ENCODE peak calls at places on chromosomes 3 and 15, in nine cellular contexts. U is T-helper 17 cell; G is caudate nucleus; I is H54; Z is stimulated activated CD8-positive, alpha-beta memory T cell treated with anti-CD3 and anti-CD28 coated beads, Interleukin-12 subunit alpha, Interleukin-12 subunit beta, amount 100 ng/mL, for 4 hours; N is globus pallidus; K is AG09309; X is hypothalamus; V is left colon. W is an unnamed sample.

GRCh38 chr3:153753035-153753434 is 368.2 kb upstream of the ARHGEF26 start:
- DNase-seq in U (no peak), G (no peak), I (no peak), Z (no peak), N (no peak), K (no peak), X (no peak), V (no peak), W (no peak)

GRCh38 chr15:89822951-89823701 is 8.5 kb upstream of the ANPEP start:
- DNase-seq in U (no peak), G (no peak), I (no peak), Z (no peak), N (no peak), K (no peak), X (no peak), V (no peak), W (no peak)

GRCh38 chr3:127770671-127771370 is 51.5 kb downstream of the MGLL start:
- DNase-seq in U (no peak), G (no peak), I (no peak), Z (no peak), N (no peak), K (no peak), X (no peak), V (peak), W (no peak)

GRCh38 chr3:38586546-38587520 is 62.7 kb downstream of the SCN5A start:
- DNase-seq in U (no peak), G (no peak), I (no peak), Z (no peak), N (no peak), K (no peak), X (no peak), V (peak), W (no peak)

GRCh38 chr3:29668728-29669127 is 387.9 kb downstream of the RBMS3 start:
- DNase-seq in U (no peak), G (no peak), I (no peak), Z (no peak), N (no peak), K (no peak), X (no peak), V (no peak), W (no peak)

GRCh38 chr3:81732642-81733041 is 28.8 kb downstream of the GBE1 start:
- DNase-seq in U (no peak), G (no peak), I (no peak), Z (no peak), N (no peak), K (no peak), X (no peak), V (no peak), W (no peak)

GRCh38 chr3:73846951-73847350 is 222.2 kb upstream of the PDZRN3 start:
- DNase-seq in U (no peak), G (no peak), I (no peak), Z (no peak), N (no peak), K (no peak), X (no peak), V (no peak), W (no peak)

GRCh38 chr3:10950476-10951294 is 41.9 kb upstream of the SLC6A1 start:
- DNase-seq in U (no peak), G (peak), I (peak), Z (no peak), N (peak), K (peak), X (peak), V (no peak), W (peak)

GRCh38 chr3:32021748-32022147 is 40.2 kb downstream of the ZNF860 start:
- DNase-seq in U (no peak), G (no peak), I (no peak), Z (no peak), N (no peak), K (no peak), X (no peak), V (no peak), W (no peak)

GRCh38 chr15:70768247-70768883 is 5.0 kb upstream of the UACA start:
- DNase-seq in U (no peak), G (no peak), I (no peak), Z (no peak), N (no peak), K (no peak), X (no peak), V (no peak), W (no peak)

GRCh38 chr3:37477275-37477674 is 302.9 kb upstream of the LRRFIP2 start:
- DNase-seq in U (no peak), G (no peak), I (no peak), Z (no peak), N (no peak), K (no peak), X (no peak), V (no peak), W (no peak)

GRCh38 chr3:14194865-14195264 is 16.2 kb downstream of the LSM3 start:
- DNase-seq in U (no peak), G (no peak), I (no peak), Z (no peak), N (no peak), K (no peak), X (no peak), V (no peak), W (no peak)

GRCh38 chr15:36284911-36285310 is 294.5 kb upstream of the CDIN1 start:
- DNase-seq in U (no peak), G (no peak), I (no peak), Z (no peak), N (no peak), K (no peak), X (no peak), V (no peak), W (no peak)